ENCODE peak calls at places on chromosomes 13 and 19, in ten cellular contexts. B, Z, K, A, V, I, L, N, H and J are unnamed samples.

GRCh38 chr13:81686877-81687276 is 1346.0 kb upstream of the SPRY2 start:
- DNase-seq in B (no peak), Z (no peak), K (no peak), A (no peak), V (no peak), I (no peak), L (no peak), N (no peak), H (no peak), J (no peak)

GRCh38 chr19:42154471-42155323 is 22.5 kb upstream of the POU2F2 start:
- DNase-seq in B (no peak), Z (no peak), K (no peak), A (no peak), V (no peak), I (no peak), L (no peak), N (no peak), H (no peak), J (peak; percentile 28)

GRCh38 chr13:108610517-108610916 is 18.9 kb upstream of the MYO16 start:
- DNase-seq in B (no peak), Z (no peak), K (no peak), A (no peak), V (no peak), I (no peak), L (no peak), N (no peak), H (no peak), J (no peak)

GRCh38 chr19:40398417-40399056 is 8.6 kb upstream of the HIPK4 start:
- DNase-seq in B (no peak), Z (peak; percentile 44), K (no peak), A (peak; percentile 46), V (no peak), I (no peak), L (no peak), N (peak; percentile 70), H (peak; percentile 92), J (peak; percentile 84)

GRCh38 chr13:20401958-20402856 is 123.5 kb downstream of the CRYL1 start:
- DNase-seq in B (no peak), Z (peak; percentile 15), K (no peak), A (no peak), V (no peak), I (peak; percentile 40), L (no peak), N (peak; percentile 2), H (no peak), J (peak; percentile 63)

GRCh38 chr13:34620073-34620858 is 321.8 kb upstream of the NBEA start:
- DNase-seq in B (no peak), Z (no peak), K (no peak), A (no peak), V (no peak), I (no peak), L (no peak), N (no peak), H (no peak), J (no peak)

GRCh38 chr19:18789422-18789832 is 1.7 kb downstream of the COMP start:
- DNase-seq in B (no peak), Z (no peak), K (no peak), A (no peak), V (no peak), I (no peak), L (no peak), N (no peak), H (no peak), J (peak; percentile 73)

GRCh38 chr19:2666344-2666994 is 36.0 kb downstream of the GNG7 start:
- DNase-seq in B (no peak), Z (no peak), K (no peak), A (no peak), V (no peak), I (no peak), L (no peak), N (no peak), H (no peak), J (no peak)

GRCh38 chr19:40416918-40417713 is 3.9 kb upstream of the PRX start:
- DNase-seq in B (no peak), Z (peak; percentile 44), K (peak; percentile 46), A (peak; percentile 60), V (no peak), I (peak; percentile 85), L (peak; percentile 51), N (no peak), H (peak; percentile 61), J (peak; percentile 62)

GRCh38 chr19:54188224-54188871 is 1.0 kb downstream of the MBOAT7 start:
- DNase-seq in B (no peak), Z (no peak), K (no peak), A (no peak), V (no peak), I (no peak), L (no peak), N (no peak), H (peak; percentile 71), J (no peak)

GRCh38 chr13:37690361-37690760 is 91.8 kb upstream of the POSTN start:
- DNase-seq in B (no peak), Z (no peak), K (no peak), A (no peak), V (no peak), I (no peak), L (no peak), N (no peak), H (no peak), J (no peak)

GRCh38 chr13:34070006-34070405 is 252.1 kb downstream of the RFC3 start:
- DNase-seq in B (no peak), Z (no peak), K (no peak), A (no peak), V (no peak), I (no peak), L (no peak), N (no peak), H (no peak), J (no peak)

GRCh38 chr13:101875717-101876393 is 423.4 kb downstream of the ITGBL1 start:
- DNase-seq in B (no peak), Z (no peak), K (peak; percentile 23), A (no peak), V (no peak), I (no peak), L (peak; percentile 93), N (no peak), H (no peak), J (no peak)

GRCh38 chr13:108276060-108276459 is 6.5 kb downstream of the TNFSF13B start:
- DNase-seq in B (no peak), Z (peak; percentile 31), K (peak; percentile 52), A (no peak), V (no peak), I (peak; percentile 62), L (no peak), N (peak; percentile 21), H (no peak), J (peak; percentile 53)

GRCh38 chr13:25353344-25353743 is 18.4 kb upstream of the ATP8A2 start:
- DNase-seq in B (no peak), Z (no peak), K (no peak), A (no peak), V (no peak), I (no peak), L (no peak), N (no peak), H (no peak), J (no peak)

GRCh38 chr19:3148503-3148902 is 12.7 kb downstream of the GNA15 start:
- DNase-seq in B (no peak), Z (no peak), K (no peak), A (no peak), V (no peak), I (no peak), L (no peak), N (no peak), H (no peak), J (no peak)

GRCh38 chr13:113453962-113454361 is 674 bp upstream of the ADPRHL1 start:
- DNase-seq in B (no peak), Z (no peak), K (no peak), A (no peak), V (no peak), I (peak; percentile 79), L (no peak), N (no peak), H (no peak), J (no peak)

GRCh38 chr19:36110487-36111199 is at the start of gene OVOL3:
- DNase-seq in B (no peak), Z (no peak), K (no peak), A (no peak), V (no peak), I (no peak), L (no peak), N (no peak), H (no peak), J (no peak)

GRCh38 chr13:37192986-37193385 is 87.5 kb upstream of the CSNK1A1L start:
- DNase-seq in B (no peak), Z (no peak), K (no peak), A (no peak), V (no peak), I (no peak), L (no peak), N (no peak), H (no peak), J (no peak)

GRCh38 chr19:12126707-12127106 is 13.4 kb downstream of the ZNF20 start:
- DNase-seq in B (no peak), Z (no peak), K (no peak), A (no peak), V (no peak), I (no peak), L (peak; percentile 24), N (no peak), H (peak; percentile 30), J (no peak)

GRCh38 chr19:19113040-19113541 is 25.2 kb downstream of the TMEM161A start:
- DNase-seq in B (no peak), Z (no peak), K (no peak), A (no peak), V (no peak), I (no peak), L (peak; percentile 75), N (no peak), H (peak; percentile 50), J (no peak)

GRCh38 chr13:30002577-30002976 is 152.2 kb upstream of the UBL3 start:
- DNase-seq in B (no peak), Z (no peak), K (no peak), A (no peak), V (no peak), I (no peak), L (no peak), N (no peak), H (no peak), J (no peak)
- TF ChIP-seq EP300 in B (no peak), Z (no peak), K (no peak), A (no peak), V (no peak), I (no peak), L (no peak), N (no peak), H (no peak), J (no peak)

GRCh38 chr13:40665061-40665753 is 1.2 kb downstream of the FOXO1 start:
- DNase-seq in B (peak; percentile 8), Z (peak; percentile 40), K (no peak), A (peak; percentile 55), V (no peak), I (no peak), L (no peak), N (peak; percentile 62), H (peak; percentile 47), J (peak; percentile 40)
- TF ChIP-seq POLR2A in B (no peak), Z (no peak), K (no peak), A (no peak), V (no peak), I (no peak), L (peak; percentile 21), N (no peak), H (no peak), J (no peak)

GRCh38 chr19:518292-519231 is 11.3 kb downstream of the TPGS1 start:
- DNase-seq in B (no peak), Z (no peak), K (no peak), A (peak; percentile 40), V (no peak), I (peak; percentile 71), L (no peak), N (no peak), H (peak; percentile 60), J (no peak)
- TF ChIP-seq EP300 in B (no peak), Z (no peak), K (no peak), A (no peak), V (no peak), I (no peak), L (no peak), N (no peak), H (no peak), J (no peak)

GRCh38 chr19:45667620-45668341 is at the start of gene GIPR:
- DNase-seq in B (peak; percentile 88), Z (peak; percentile 78), K (no peak), A (peak; percentile 84), V (no peak), I (no peak), L (peak; percentile 44), N (no peak), H (peak; percentile 88), J (peak; percentile 90)
- TF ChIP-seq POLR2A in B (no peak), Z (no peak), K (no peak), A (peak; percentile 65), V (no peak), I (no peak), L (peak; percentile 21), N (no peak), H (peak; percentile 87), J (no peak)